ENCODE peak calls at places on chromosomes 4 and X, in ten cellular contexts. M is colonic mucosa, Y is adrenal gland, I is mammary epithelial cell, U is ovary, L is A549, B is IMR-90, E is lower lobe of right lung, R is pancreas, X is thoracic aorta. S is an unnamed sample.

GRCh38 chr4:7037425-7037824 is 5.7 kb upstream of the TADA2B start:
- DNase-seq in M (no peak), Y (no peak), I (no peak), U (no peak), L (no peak), B (no peak), E (no peak), R (no peak), X (no peak), S (no peak)

GRCh38 chr4:56475917-56476316 is 8.5 kb downstream of the SRP72 start:
- DNase-seq in M (no peak), Y (no peak), I (no peak), U (no peak), L (no peak), B (no peak), E (no peak), R (no peak), X (no peak), S (no peak)

GRCh38 chr4:54274786-54275503 is 45.9 kb downstream of the PDGFRA start:
- DNase-seq in M (no peak), Y (no peak), I (no peak), U (no peak), L (no peak), B (peak; percentile 35), E (no peak), R (no peak), X (no peak), S (no peak)

GRCh38 chr4:46676364-46676763 is 232.7 kb downstream of the COX7B2 start:
- DNase-seq in M (no peak), Y (no peak), I (no peak), U (no peak), L (no peak), B (no peak), E (no peak), R (no peak), X (no peak), S (no peak)

GRCh38 chr4:4865705-4866123 is 6.2 kb downstream of the MSX1 start:
- DNase-seq in M (no peak), Y (no peak), I (no peak), U (no peak), L (no peak), B (no peak), E (no peak), R (no peak), X (no peak), S (no peak)

GRCh38 chr4:113961322-113961698 is 18.1 kb downstream of the ARSJ start:
- DNase-seq in M (no peak), Y (no peak), I (peak; percentile 53), U (no peak), L (peak; percentile 48), B (peak; percentile 84), E (no peak), R (no peak), X (no peak), S (no peak)

GRCh38 chrX:150269613-150270254 is 93.4 kb upstream of the MAMLD1 start:
- DNase-seq in M (no peak), Y (no peak), I (no peak), U (no peak), L (peak; percentile 81), B (no peak), E (no peak), R (peak; percentile 74), X (no peak), S (no peak)

GRCh38 chr4:141645611-141646340 is 9.4 kb downstream of the IL15 start:
- DNase-seq in M (no peak), Y (no peak), I (peak; percentile 81), U (no peak), L (peak; percentile 35), B (peak; percentile 93), E (no peak), R (no peak), X (no peak), S (peak; percentile 40)

GRCh38 chr4:123623611-123624010 is 227.0 kb downstream of the SPRY1 start:
- DNase-seq in M (no peak), Y (no peak), I (no peak), U (no peak), L (no peak), B (no peak), E (no peak), R (no peak), X (no peak), S (no peak)

GRCh38 chr4:17884063-17884462 is 73.3 kb downstream of the NCAPG start:
- DNase-seq in M (no peak), Y (no peak), I (no peak), U (no peak), L (no peak), B (peak; percentile 61), E (no peak), R (no peak), X (no peak), S (no peak)

GRCh38 chr4:42474406-42474805 is 77.1 kb downstream of the SHISA3 start:
- DNase-seq in M (no peak), Y (no peak), I (no peak), U (no peak), L (no peak), B (no peak), E (no peak), R (no peak), X (no peak), S (no peak)

GRCh38 chr4:134490863-134491262 is 289.3 kb upstream of the PABPC4L start:
- DNase-seq in M (no peak), Y (no peak), I (no peak), U (no peak), L (no peak), B (no peak), E (no peak), R (no peak), X (no peak), S (no peak)

GRCh38 chr4:149749769-149750168 is 65.9 kb downstream of the IQCM start:
- DNase-seq in M (no peak), Y (no peak), I (no peak), U (no peak), L (no peak), B (peak; percentile 1), E (no peak), R (no peak), X (no peak), S (no peak)

GRCh38 chr4:149754526-149754925 is 61.1 kb downstream of the IQCM start:
- DNase-seq in M (no peak), Y (no peak), I (peak; percentile 26), U (no peak), L (no peak), B (peak; percentile 70), E (no peak), R (no peak), X (no peak), S (no peak)

GRCh38 chr4:149752729-149753128 is 62.9 kb downstream of the IQCM start:
- DNase-seq in M (no peak), Y (no peak), I (peak; percentile 16), U (no peak), L (no peak), B (no peak), E (no peak), R (no peak), X (no peak), S (peak; percentile 44)

GRCh38 chr4:149755969-149756368 is 59.7 kb downstream of the IQCM start:
- DNase-seq in M (no peak), Y (no peak), I (no peak), U (no peak), L (no peak), B (no peak), E (no peak), R (no peak), X (no peak), S (no peak)

DNA sequence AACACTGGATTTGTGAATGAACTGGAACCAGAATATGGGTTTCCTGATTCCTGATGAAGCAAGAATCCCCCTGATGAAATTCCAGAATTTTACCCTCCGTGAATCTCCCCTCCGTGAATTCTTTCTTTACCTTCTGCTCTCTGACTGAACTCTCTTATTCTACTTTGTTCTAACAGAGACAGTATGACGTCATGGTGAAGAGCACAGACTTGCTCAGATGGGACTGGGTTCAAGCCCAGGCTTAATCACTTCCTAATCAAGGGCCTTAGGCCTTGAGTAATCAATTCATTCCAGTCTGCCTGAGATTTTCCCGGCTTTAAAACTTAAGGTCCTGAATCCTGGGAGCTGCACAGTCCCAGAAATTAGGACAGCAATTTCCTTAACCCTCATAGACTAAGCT is 64.5 kb downstream of the IQCM start:
- DNase-seq in M (no peak), Y (no peak), I (no peak), U (no peak), L (no peak), B (no peak), E (no peak), R (no peak), X (no peak), S (peak; percentile 55)
- H3K27ac ChIP-seq in M (no peak overlapping the region), Y (no peak overlapping the region), I (no peak overlapping the region), U (no peak overlapping the region), L (no peak overlapping the region), B (no peak overlapping the region), E (no peak overlapping the region), R (no peak overlapping the region), X (no peak overlapping the region), S (no peak overlapping the region)

DNA sequence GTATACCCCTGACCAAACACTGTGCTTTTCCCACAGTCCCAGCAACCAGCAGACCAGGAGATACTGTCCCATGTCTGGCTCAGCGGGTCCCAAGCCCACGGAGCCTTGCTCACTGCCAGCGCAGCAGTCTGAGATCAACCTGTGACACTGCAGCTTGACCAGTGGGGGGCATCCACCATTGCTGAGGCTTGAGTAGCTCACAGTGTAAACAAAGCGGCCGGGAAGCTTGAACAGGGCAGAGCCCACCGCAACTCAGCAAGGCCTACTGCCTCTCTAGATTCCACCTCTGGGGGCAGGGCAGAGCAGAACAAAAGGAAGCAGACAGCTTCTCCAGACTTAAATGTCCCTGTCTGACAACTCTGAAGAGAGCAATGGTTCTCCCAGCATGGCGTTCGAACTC is 58.1 kb downstream of the SLC10A6 start:
- DNase-seq in M (no peak), Y (no peak), I (no peak), U (no peak), L (peak; percentile 1), B (no peak), E (no peak), R (no peak), X (no peak), S (no peak)
- TF ChIP-seq CTCF in M (no peak), Y (no peak), I (no peak), U (no peak), L (no peak), B (no peak), E (no peak), R (no peak), X (no peak), S (peak; percentile 30)

GRCh38 chrX:13283512-13283911 is 36.3 kb downstream of the ATXN3L start:
- DNase-seq in M (no peak), Y (no peak), I (no peak), U (no peak), L (no peak), B (no peak), E (no peak), R (no peak), X (no peak), S (no peak)
- H3K4me1 ChIP-seq in M (no peaks in the 10 kb centered on the region), Y (no peaks in the 10 kb centered on the region), I (peaks cover 37% of the 10 kb centered on the region), U (peaks cover 1% of the 10 kb centered on the region), L (peaks cover 22% of the 10 kb centered on the region), B (peaks cover 10% of the 10 kb centered on the region), E (no peaks in the 10 kb centered on the region), R (no peaks in the 10 kb centered on the region), X (no peaks in the 10 kb centered on the region), S (peaks cover 11% of the 10 kb centered on the region)

DNA sequence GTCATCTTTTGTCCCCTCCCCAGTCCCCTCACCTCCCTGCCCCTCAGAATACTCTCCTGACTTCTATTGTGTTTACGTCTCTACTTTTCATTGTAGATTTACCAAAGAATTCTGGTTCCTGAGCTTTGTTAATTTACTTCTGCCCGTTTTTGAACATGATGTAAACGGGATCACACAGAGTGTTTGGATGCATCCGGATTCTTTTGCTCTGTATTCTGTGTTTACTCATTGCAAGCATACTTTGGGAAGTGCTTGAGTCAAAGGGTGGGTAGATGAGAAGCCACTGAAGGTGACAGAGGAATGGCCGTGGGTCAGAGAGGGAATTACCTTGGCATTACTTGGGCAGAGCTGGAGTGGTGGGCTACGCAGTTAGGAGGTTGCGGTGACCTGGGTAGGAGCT is 18.0 kb downstream of the CLCN4 start:
- DNase-seq in M (no peak), Y (no peak), I (no peak), U (no peak), L (no peak), B (peak; percentile 38), E (no peak), R (no peak), X (no peak), S (no peak)
- H3K27ac ChIP-seq in M (no peak overlapping the region), Y (no peak overlapping the region), I (no peak overlapping the region), U (no peak overlapping the region), L (peak overlapping the region; percentile 23), B (peak overlapping the region; percentile 25), E (no peak overlapping the region), R (no peak overlapping the region), X (peak overlapping the region; percentile 47), S (no peak overlapping the region)